ENCODE peak calls at places on chromosomes 5 and 9, in seven cellular contexts. R is A549, B is vagina, E is GM12891, M is gastrocnemius medialis, N is tibial nerve, P is IMR-90. Z is an unnamed sample.

GRCh38 chr5:167853421-167853820 is 438.0 kb upstream of the WWC1 start:
- DNase-seq in P (peak; percentile 59), B (no peak), M (no peak), R (no peak), E (no peak), N (no peak), Z (no peak)

GRCh38 chr5:95900383-95900958 is 61.2 kb downstream of the ELL2 start:
- DNase-seq in B (no peak), E (no peak), N (no peak), M (peak; percentile 46), P (peak; percentile 88), R (no peak), Z (no peak)

GRCh38 chr5:32232441-32233219 is 58.5 kb upstream of the GOLPH3 start:
- DNase-seq in P (peak; percentile 63), R (peak; percentile 61), M (peak; percentile 53), B (no peak), E (peak; percentile 57), N (peak; percentile 63), Z (peak; percentile 87)

GRCh38 chr5:60507687-60508086 is 192.3 kb downstream of the DEPDC1B start:
- DNase-seq in P (peak; percentile 80), N (no peak), E (no peak), B (no peak), R (no peak), M (no peak), Z (no peak)

GRCh38 chr5:39194466-39195136 is 24.8 kb downstream of the FYB1 start:
- DNase-seq in E (no peak), B (no peak), M (peak; percentile 34), P (peak; percentile 84), R (peak; percentile 49), N (no peak), Z (no peak)

GRCh38 chr5:95620030-95620869 is at the start of gene GPR150:
- DNase-seq in B (no peak), E (peak; percentile 51), N (no peak), R (peak; percentile 36), M (no peak), P (peak; percentile 37), Z (peak; percentile 58)

GRCh38 chr9:17578911-17579793 is at the start of gene SH3GL2:
- DNase-seq in P (peak; percentile 4), B (no peak), R (peak; percentile 15), N (no peak), M (no peak), E (peak; percentile 47), Z (no peak)

GRCh38 chr9:127968046-127968445 is 12.7 kb downstream of the EEIG1 start:
- DNase-seq in B (no peak), E (no peak), N (no peak), P (peak; percentile 77), R (peak; percentile 90), M (no peak), Z (no peak)

GRCh38 chr5:81854485-81854884 is 103.6 kb upstream of the SSBP2 start:
- DNase-seq in N (no peak), B (no peak), R (no peak), M (no peak), P (no peak), E (no peak), Z (no peak)

GRCh38 chr5:109865636-109866035 is 175.9 kb downstream of the MAN2A1 start:
- DNase-seq in N (no peak), B (no peak), R (no peak), M (no peak), P (peak; percentile 98), E (no peak), Z (no peak)

GRCh38 chr9:111945216-111945615 is 48.6 kb downstream of the UGCG start:
- DNase-seq in B (no peak), R (no peak), N (no peak), E (peak; percentile 43), M (no peak), P (peak; percentile 83), Z (no peak)

GRCh38 chr5:95941756-95942155 is 19.9 kb downstream of the ELL2 start:
- DNase-seq in R (no peak), P (no peak), E (no peak), N (no peak), B (no peak), M (no peak), Z (no peak)

GRCh38 chr9:89549031-89549644 is 51.2 kb upstream of the SEMA4D start:
- DNase-seq in M (peak; percentile 49), E (peak; percentile 78), R (peak; percentile 82), N (peak; percentile 70), P (peak; percentile 59), B (no peak), Z (peak; percentile 83)

GRCh38 chr9:108093773-108094675 is 604.5 kb upstream of the KLF4 start:
- DNase-seq in P (no peak), R (peak; percentile 50), N (no peak), E (no peak), B (peak; percentile 58), M (no peak), Z (peak; percentile 65)

GRCh38 chr5:53792338-53792737 is 231.9 kb downstream of the NDUFS4 start:
- DNase-seq in M (no peak), E (no peak), B (no peak), P (no peak), N (no peak), R (no peak), Z (no peak)

GRCh38 chr5:40734986-40735385 is 20.8 kb downstream of the TTC33 start:
- DNase-seq in P (peak; percentile 74), B (no peak), N (no peak), R (no peak), E (no peak), M (no peak), Z (no peak)

GRCh38 chr9:98796364-98797101 is at the start of gene ANKS6:
- DNase-seq in R (peak; percentile 87), P (peak; percentile 65), N (peak; percentile 72), B (peak; percentile 78), E (peak; percentile 91), M (peak; percentile 49), Z (peak; percentile 84)

GRCh38 chr5:143322178-143322577 is 81.3 kb downstream of the NR3C1 start:
- DNase-seq in N (no peak), M (no peak), R (no peak), P (no peak), B (no peak), E (no peak), Z (no peak)

GRCh38 chr5:132083065-132083678 is 9.6 kb downstream of the CSF2 start:
- DNase-seq in N (no peak), B (no peak), M (no peak), R (no peak), P (no peak), E (no peak), Z (no peak)

GRCh38 chr5:180639743-180640300 is 9.6 kb downstream of the FLT4 start:
- DNase-seq in E (peak; percentile 16), R (no peak), N (no peak), P (no peak), M (no peak), B (no peak), Z (peak; percentile 55)

GRCh38 chr5:112965733-112966306 is 10.8 kb upstream of the DCP2 start:
- DNase-seq in B (no peak), N (no peak), R (no peak), M (no peak), E (no peak), P (no peak), Z (no peak)

GRCh38 chr9:112331676-112331955 is 1.8 kb downstream of the PTBP3 start:
- DNase-seq in M (no peak), R (no peak), P (no peak), E (no peak), B (no peak), N (no peak), Z (no peak)

GRCh38 chr9:99327667-99328066 is 105.6 kb downstream of the SEC61B start:
- DNase-seq in P (no peak), B (no peak), R (no peak), N (no peak), M (no peak), E (no peak), Z (no peak)

GRCh38 chr5:149680810-149681221 is 49.3 kb upstream of the PPARGC1B start:
- DNase-seq in N (no peak), E (peak; percentile 60), B (no peak), P (no peak), M (peak; percentile 22), R (no peak), Z (peak; percentile 51)

GRCh38 chr5:161548472-161549094 is 2.1 kb upstream of the GABRB2 start:
- DNase-seq in N (no peak), B (no peak), R (no peak), E (no peak), M (no peak), P (no peak), Z (no peak)

GRCh38 chr9:129777769-129778130 is 24.9 kb upstream of the PTGES start:
- DNase-seq in R (no peak), P (no peak), E (no peak), N (no peak), M (no peak), B (no peak), Z (no peak)

GRCh38 chr9:87836951-87837715 is 45.5 kb upstream of the SPATA31E1 start:
- DNase-seq in E (no peak), P (peak; percentile 15), B (no peak), N (no peak), R (no peak), M (no peak), Z (no peak)

DNA sequence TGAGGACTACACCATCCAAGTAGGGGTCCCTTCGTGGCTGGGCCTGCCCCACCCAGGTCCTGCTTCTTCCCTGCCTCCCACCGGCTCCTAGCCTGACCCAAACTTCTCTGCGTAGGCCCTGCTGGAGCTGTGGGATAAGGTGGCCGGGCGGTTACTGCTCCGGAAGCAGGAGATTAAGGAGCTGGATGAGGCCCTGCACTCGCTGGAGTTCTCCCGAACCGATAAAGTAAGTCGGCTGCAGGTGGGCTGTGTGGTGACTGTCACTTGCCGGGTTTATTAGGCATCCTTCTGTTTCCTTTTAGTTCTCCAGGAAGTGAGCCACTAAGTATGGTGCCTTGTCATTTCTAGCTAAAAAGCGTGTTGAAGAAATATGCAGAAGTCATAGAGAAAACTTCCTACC is 7.0 kb downstream of the CCDC180 start:
- DNase-seq in P (no peak), R (no peak), B (no peak), N (no peak), E (no peak), M (no peak), Z (no peak)
- TF ChIP-seq POLR2A in P (no peak), R (no peak), B (no peak), N (no peak), E (no peak), M (no peak), Z (no peak)

DNA sequence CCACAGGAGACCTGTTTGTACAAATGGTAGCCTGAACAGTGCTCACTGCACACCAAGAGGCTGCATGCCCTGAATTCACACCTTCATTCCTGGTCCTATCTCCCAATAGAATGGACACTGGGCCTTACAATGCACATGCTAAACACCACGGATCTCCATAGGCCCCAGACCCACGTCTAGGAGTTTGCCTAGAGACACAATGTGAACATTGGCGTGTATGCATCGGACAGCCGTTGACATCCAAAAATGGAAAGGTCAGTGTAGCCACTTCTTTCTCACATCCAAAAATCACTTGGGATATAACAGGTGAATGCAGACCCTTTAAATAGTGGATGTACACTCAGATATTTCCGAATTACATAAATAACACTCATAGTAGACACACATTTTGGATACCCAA is 927 bp downstream of the PAX5 start:
- DNase-seq in M (no peak), E (no peak), P (no peak), B (no peak), R (no peak), N (no peak), Z (no peak)
- TF ChIP-seq POLR2A in M (no peak), E (no peak), P (no peak), B (no peak), R (no peak), N (no peak), Z (no peak)

GRCh38 chr5:1930880-1931589 is 48.3 kb upstream of the IRX4 start:
- DNase-seq in B (no peak), P (no peak), R (no peak), E (no peak), M (no peak), N (no peak), Z (peak; percentile 40)
- TF ChIP-seq POLR2A in B (no peak), P (no peak), R (no peak), E (no peak), M (no peak), N (no peak), Z (no peak)

GRCh38 chr5:90473321-90474234 is 993 bp downstream of the MBLAC2 start:
- DNase-seq in N (peak; percentile 13), B (no peak), M (peak; percentile 16), P (peak; percentile 18), E (no peak), R (peak; percentile 14), Z (no peak)
- TF ChIP-seq POLR2A in N (no peak), B (no peak), M (no peak), P (no peak), E (no peak), R (no peak), Z (no peak)

Z was measured in right lobe of liver.